ENCODE peak calls at places on chromosome 22, in eight cellular contexts. B, D, O, N, M, F, G and L are unnamed samples.

GRCh38 chr22:16961477-16962186 is 46.4 kb downstream of the GAB4 start:
- DNase-seq in B (no peak), D (no peak), O (no peak), N (no peak), M (no peak), F (no peak), G (no peak), L (peak; percentile 36)

GRCh38 chr22:46749682-46750529 is 11.9 kb upstream of the CERK start:
- DNase-seq in B (no peak), D (no peak), O (no peak), N (no peak), M (no peak), F (no peak), G (no peak), L (peak; percentile 69)

GRCh38 chr22:24920029-24920428 is 26.5 kb downstream of the LHFPL7 start:
- DNase-seq in B (no peak), D (no peak), O (no peak), N (no peak), M (no peak), F (no peak), G (no peak), L (no peak)

GRCh38 chr22:37032535-37033460 is 13.3 kb downstream of the MPST start:
- DNase-seq in B (peak; percentile 98), D (peak; percentile 85), O (peak; percentile 89), N (peak; percentile 54), M (peak; percentile 37), F (peak; percentile 27), G (no peak), L (peak; percentile 48)

GRCh38 chr22:42340150-42340549 is 69.7 kb upstream of the TCF20 start:
- DNase-seq in B (no peak), D (no peak), O (no peak), N (no peak), M (no peak), F (no peak), G (no peak), L (no peak)

GRCh38 chr22:47548953-47549740 is 786.7 kb downstream of the TBC1D22A start:
- DNase-seq in B (no peak), D (no peak), O (no peak), N (no peak), M (no peak), F (no peak), G (no peak), L (peak; percentile 44)

GRCh38 chr22:40412441-40412840 is 42.0 kb downstream of the SGSM3 start:
- DNase-seq in B (no peak), D (no peak), O (no peak), N (no peak), M (no peak), F (no peak), G (no peak), L (peak; percentile 79)

GRCh38 chr22:50257451-50258360 is 3.8 kb downstream of the MAPK12 start:
- DNase-seq in B (no peak), D (peak; percentile 64), O (no peak), N (no peak), M (no peak), F (no peak), G (no peak), L (no peak)

GRCh38 chr22:49838771-49839717 is 11.4 kb upstream of the BRD1 start:
- DNase-seq in B (no peak), D (no peak), O (peak; percentile 30), N (peak; percentile 77), M (peak; percentile 33), F (peak; percentile 64), G (no peak), L (peak; percentile 56)

GRCh38 chr22:41175546-41175945 is 29.6 kb upstream of the L3MBTL2 start:
- DNase-seq in B (no peak), D (no peak), O (no peak), N (no peak), M (no peak), F (no peak), G (no peak), L (no peak)

GRCh38 chr22:25488244-25489020 is 76.0 kb upstream of the GRK3 start:
- DNase-seq in B (no peak), D (peak; percentile 86), O (peak; percentile 43), N (no peak), M (peak; percentile 91), F (peak; percentile 82), G (peak; percentile 86), L (peak; percentile 73)

GRCh38 chr22:49398115-49398514 is 429.6 kb downstream of the BRD1 start:
- DNase-seq in B (no peak), D (no peak), O (peak; percentile 10), N (no peak), M (no peak), F (no peak), G (peak; percentile 17), L (no peak)

GRCh38 chr22:50170453-50171318 is at the start of gene PANX2:
- DNase-seq in B (no peak), D (no peak), O (no peak), N (peak; percentile 59), M (no peak), F (no peak), G (no peak), L (peak; percentile 87)

GRCh38 chr22:36948273-36949055 is 35.0 kb downstream of the CSF2RB start:
- DNase-seq in B (no peak), D (no peak), O (no peak), N (no peak), M (no peak), F (peak; percentile 34), G (no peak), L (peak; percentile 18)

GRCh38 chr22:46574993-46575914 is 37.8 kb upstream of the CELSR1 start:
- DNase-seq in B (peak; percentile 96), D (peak; percentile 74), O (peak; percentile 74), N (peak; percentile 41), M (no peak), F (no peak), G (no peak), L (peak; percentile 78)

GRCh38 chr22:27624705-27625104 is 176.9 kb downstream of the MN1 start:
- DNase-seq in B (no peak), D (no peak), O (no peak), N (no peak), M (no peak), F (peak; percentile 64), G (no peak), L (no peak)

GRCh38 chr22:27212081-27212480 is 554.7 kb downstream of the MIAT start:
- DNase-seq in B (no peak), D (no peak), O (no peak), N (no peak), M (no peak), F (no peak), G (no peak), L (no peak)

GRCh38 chr22:41367039-41367679 is 14.6 kb upstream of the TEF start:
- DNase-seq in B (peak; percentile 85), D (peak; percentile 98), O (peak; percentile 96), N (peak; percentile 58), M (peak; percentile 96), F (peak; percentile 91), G (peak; percentile 98), L (peak; percentile 100)

GRCh38 chr22:46798366-46799057 is 36.1 kb downstream of the TBC1D22A start:
- DNase-seq in B (peak; percentile 72), D (peak; percentile 81), O (peak; percentile 81), N (peak; percentile 88), M (peak; percentile 66), F (peak; percentile 30), G (peak; percentile 93), L (peak; percentile 97)

GRCh38 chr22:48886604-48887393 is 940.9 kb downstream of the BRD1 start:
- DNase-seq in B (no peak), D (no peak), O (no peak), N (no peak), M (no peak), F (no peak), G (no peak), L (peak; percentile 50)

GRCh38 chr22:26377170-26377825 is 51.8 kb upstream of the ASPHD2 start:
- DNase-seq in B (no peak), D (no peak), O (no peak), N (peak; percentile 66), M (no peak), F (no peak), G (no peak), L (no peak)

GRCh38 chr22:29773233-29773632 is 6.1 kb downstream of the UQCR10 start:
- DNase-seq in B (peak; percentile 87), D (no peak), O (no peak), N (no peak), M (peak; percentile 61), F (peak; percentile 63), G (peak; percentile 66), L (peak; percentile 45)
- H3K27ac ChIP-seq in B (peak overlapping the region; percentile 75), D (no peak overlapping the region), O (no peak overlapping the region), N (no peak overlapping the region), M (peak overlapping the region; percentile 78), F (peak overlapping the region; percentile 59), G (no peak overlapping the region), L (peak overlapping the region; percentile 51)

GRCh38 chr22:23781533-23781932 is 5.2 kb upstream of the SMARCB1 start:
- DNase-seq in B (peak; percentile 72), D (no peak), O (no peak), N (no peak), M (peak; percentile 65), F (peak; percentile 33), G (no peak), L (peak; percentile 99)

GRCh38 chr22:23781065-23781464 is 5.7 kb upstream of the SMARCB1 start:
- DNase-seq in B (no peak), D (no peak), O (no peak), N (no peak), M (no peak), F (no peak), G (no peak), L (no peak)

GRCh38 chr22:23782649-23783048 is 4.1 kb upstream of the SMARCB1 start:
- DNase-seq in B (no peak), D (no peak), O (no peak), N (no peak), M (no peak), F (no peak), G (no peak), L (peak; percentile 81)

GRCh38 chr22:23784215-23784732 is 2.5 kb upstream of the SMARCB1 start:
- DNase-seq in B (no peak), D (peak; percentile 46), O (peak; percentile 58), N (no peak), M (peak; percentile 41), F (peak; percentile 68), G (no peak), L (peak; percentile 94)

GRCh38 chr22:23783496-23784167 is 3.1 kb upstream of the SMARCB1 start:
- DNase-seq in B (no peak), D (no peak), O (no peak), N (no peak), M (no peak), F (no peak), G (no peak), L (peak; percentile 39)
- H3K27ac ChIP-seq in B (no peak overlapping the region), D (no peak overlapping the region), O (no peak overlapping the region), N (no peak overlapping the region), M (no peak overlapping the region), F (no peak overlapping the region), G (no peak overlapping the region), L (no peak overlapping the region)

DNA sequence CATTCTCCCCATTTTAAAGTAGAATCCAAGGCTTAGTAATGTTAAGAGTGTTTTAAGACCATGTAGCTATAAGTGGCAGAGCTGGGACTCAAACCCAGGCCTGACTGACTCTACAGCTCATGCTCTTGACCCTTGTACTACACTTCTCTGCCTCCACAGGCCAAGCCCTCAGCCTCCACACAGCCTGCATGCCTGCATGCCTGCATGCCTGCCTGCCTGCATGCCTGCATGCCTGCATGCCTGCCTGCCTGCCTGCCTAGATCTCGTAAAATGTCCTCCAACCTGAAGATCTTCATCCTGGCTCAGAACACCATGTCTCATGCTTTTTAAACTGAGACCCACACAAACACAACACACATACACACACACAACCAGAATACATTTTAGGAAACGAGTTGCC is 18.6 kb downstream of the TBC1D10A start:
- DNase-seq in B (no peak), D (no peak), O (no peak), N (no peak), M (no peak), F (no peak), G (no peak), L (no peak)
- H3K27ac ChIP-seq in B (no peak overlapping the region), D (no peak overlapping the region), O (no peak overlapping the region), N (no peak overlapping the region), M (no peak overlapping the region), F (no peak overlapping the region), G (no peak overlapping the region), L (no peak overlapping the region)

GRCh38 chr22:32723632-32724031 is 77.9 kb upstream of the TIMP3 start:
- DNase-seq in B (no peak), D (peak; percentile 34), O (peak; percentile 46), N (no peak), M (peak; percentile 96), F (peak; percentile 96), G (peak; percentile 72), L (peak; percentile 89)
- H3K27ac ChIP-seq in B (no peak overlapping the region), D (peak overlapping the region; percentile 36), O (no peak overlapping the region), N (no peak overlapping the region), M (peak overlapping the region; percentile 69), F (peak overlapping the region; percentile 54), G (no peak overlapping the region), L (peak overlapping the region; percentile 86)